ENCODE peak calls at places on chromosomes 16 and 17, in five cellular contexts. Y is CD4-positive, alpha-beta memory T cell; J is H7; Z is thyroid gland; A is ovary. I is an unnamed sample.

GRCh38 chr17:6365187-6365943 is 69.6 kb downstream of the AIPL1 start:
- DNase-seq in Y (no peak), J (no peak), Z (no peak), A (no peak), I (no peak)

GRCh38 chr17:43033947-43034622 is 9.1 kb downstream of the RND2 start:
- DNase-seq in Y (no peak), J (peak), Z (peak), A (no peak), I (no peak)

GRCh38 chr16:56807011-56807675 is 57.9 kb upstream of the SLC12A3 start:
- DNase-seq in J (no peak), A (no peak), Y (no peak), Z (no peak), I (no peak)

GRCh38 chr17:2684549-2684948 is 27.0 kb downstream of the CLUH start:
- DNase-seq in Y (no peak), A (no peak), J (peak), Z (no peak), I (no peak)

GRCh38 chr16:19115148-19116021 is 1.6 kb downstream of the ITPRIPL2 start:
- DNase-seq in J (peak), Y (no peak), Z (peak), A (peak), I (no peak)

GRCh38 chr16:68411086-68411485 is 37.2 kb downstream of the SMPD3 start:
- DNase-seq in Z (no peak), Y (no peak), A (no peak), J (no peak), I (no peak)

GRCh38 chr17:27929990-27930389 is 36.8 kb upstream of the LYRM9 start:
- DNase-seq in Y (no peak), J (no peak), A (no peak), Z (no peak), I (no peak)

GRCh38 chr17:41740506-41740905 is 6.1 kb upstream of the HAP1 start:
- DNase-seq in A (no peak), J (no peak), Z (no peak), Y (no peak), I (no peak)

GRCh38 chr16:89697161-89697615 is 4.3 kb downstream of the SPATA2L start:
- DNase-seq in A (peak), Z (no peak), Y (no peak), J (peak), I (peak)

GRCh38 chr17:48597775-48598631 is 4.4 kb upstream of the HOXB5 start:
- DNase-seq in Z (peak), Y (no peak), A (no peak), J (peak), I (no peak)

GRCh38 chr17:4167786-4168185 is 24.8 kb downstream of the CYB5D2 start:
- DNase-seq in J (no peak), A (no peak), Y (peak), Z (no peak), I (no peak)

GRCh38 chr16:86953631-86954465 is 363.3 kb downstream of the C16orf95 start:
- DNase-seq in A (no peak), Y (no peak), J (peak), Z (no peak), I (no peak)

GRCh38 chr16:86485746-86486145 is 24.6 kb upstream of the FOXF1 start:
- DNase-seq in Z (no peak), Y (no peak), J (no peak), A (no peak), I (no peak)

GRCh38 chr16:28309811-28310311 is 17.5 kb downstream of the SBK1 start:
- DNase-seq in Z (no peak), Y (peak), J (no peak), A (no peak), I (peak)

DNA sequence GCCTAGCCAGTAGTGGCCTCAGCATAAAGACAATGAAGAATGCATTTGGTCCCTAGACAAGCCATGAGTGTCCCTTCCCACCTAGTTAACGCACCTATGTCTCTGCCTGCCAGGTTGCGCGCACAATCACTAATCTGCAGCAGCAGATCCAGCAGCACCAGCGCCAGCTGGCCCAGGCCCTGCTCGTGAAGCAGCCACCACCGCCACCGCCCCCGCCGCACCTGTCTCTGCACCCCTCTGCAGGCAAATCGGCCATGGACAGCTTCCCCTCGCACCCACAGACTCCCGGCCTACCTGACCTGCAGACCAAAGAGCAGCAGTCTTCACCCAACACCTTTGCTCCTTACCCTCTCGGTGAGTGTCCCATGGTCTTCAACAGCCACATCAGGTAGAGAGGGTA is 41.8 kb downstream of the TMC6 start:
- DNase-seq in J (no peak), Z (no peak), Y (no peak), A (no peak), I (peak)
- H3K4me3 ChIP-seq in J (no peak), Z (no peak), Y (no peak), A (no peak), I (no peak)

GRCh38 chr16:71425746-71426068 is 16.1 kb downstream of the TLE7 start:
- DNase-seq in A (no peak), Z (no peak), Y (no peak), J (no peak), I (no peak)
- H3K4me3 ChIP-seq in A (peak), Z (no peak), Y (no peak), J (peak), I (no peak)

DNA sequence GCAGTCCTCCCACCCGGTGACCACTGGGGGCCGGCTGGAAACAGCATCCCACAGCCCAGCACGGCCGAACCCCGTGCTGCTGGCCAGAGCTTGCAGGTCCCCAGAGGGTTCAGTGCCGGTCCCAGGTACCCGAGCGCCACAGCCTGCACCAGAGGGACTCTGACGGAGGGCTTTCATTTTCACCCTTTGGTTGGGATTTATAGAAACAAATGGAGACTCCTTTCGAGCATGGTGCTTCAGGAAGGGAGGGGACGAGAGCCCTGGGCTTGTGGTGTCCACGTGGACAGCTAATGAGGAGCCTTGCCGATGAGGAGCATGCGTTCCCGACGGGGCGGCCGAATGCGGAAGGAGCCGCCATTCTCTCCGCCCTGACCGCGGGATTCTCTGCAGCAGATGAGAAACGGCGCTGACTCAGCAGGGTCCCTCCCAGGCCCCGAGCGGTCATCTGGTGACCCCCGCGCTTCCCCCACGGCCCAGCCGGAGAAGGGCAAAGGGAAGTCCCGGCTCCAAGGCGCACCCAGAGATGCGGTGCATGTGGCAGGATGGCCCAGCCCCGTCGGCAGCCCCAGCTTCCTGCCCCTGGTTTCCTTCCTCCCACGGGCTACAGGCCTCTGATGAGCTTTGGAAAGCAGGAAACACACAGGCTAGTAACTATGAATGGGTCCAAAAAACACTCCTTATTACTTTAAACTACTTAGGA is 9.8 kb downstream of the SLC38A10 start:
- DNase-seq in Z (peak), J (peak), Y (peak), A (no peak), I (peak)
- H3K4me3 ChIP-seq in Z (peak), J (no peak), Y (peak), A (peak), I (no peak)

DNA sequence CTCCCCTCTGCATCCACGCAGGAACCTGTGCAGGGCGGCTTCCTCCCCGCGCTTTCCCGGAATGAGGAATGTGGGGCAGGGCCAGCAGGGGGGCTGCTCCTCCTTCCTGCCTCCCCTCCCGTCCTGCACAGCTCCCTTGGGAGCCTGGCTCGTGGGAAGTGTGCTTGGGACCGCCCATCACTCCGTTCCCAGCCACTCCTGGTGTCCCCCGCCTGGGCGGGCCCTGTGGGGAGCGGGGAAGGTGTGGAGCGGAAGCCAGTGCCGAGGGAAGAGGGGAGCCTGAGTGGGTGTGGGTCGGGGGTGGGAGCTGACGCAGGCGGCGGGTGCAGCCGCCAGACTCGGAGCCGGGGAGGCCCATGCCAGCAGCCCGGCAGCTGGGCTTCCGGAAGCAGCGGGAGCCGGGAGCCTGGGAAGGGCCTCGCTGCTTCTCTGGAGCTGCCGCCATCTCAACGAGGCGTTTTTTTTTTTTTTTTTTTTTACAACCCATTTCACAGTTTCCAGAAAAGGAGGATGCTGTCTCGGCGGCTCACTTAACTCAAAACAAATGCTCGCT is 24.2 kb downstream of the BAHCC1 start:
- DNase-seq in Z (peak), A (peak), Y (no peak), J (peak), I (peak)
- H3K4me3 ChIP-seq in Z (peak), A (peak), Y (no peak), J (peak), I (peak)

GRCh38 chr16:30491744-30492308 is 19.3 kb downstream of the ITGAL start:
- DNase-seq in Y (no peak), A (no peak), J (no peak), Z (peak), I (no peak)
- H3K4me3 ChIP-seq in Y (no peak), A (no peak), J (no peak), Z (no peak), I (no peak)

GRCh38 chr17:75721463-75722011 is 278 bp downstream of the ITGB4 start:
- DNase-seq in Z (peak), Y (no peak), A (no peak), J (no peak), I (no peak)
- H3K4me3 ChIP-seq in Z (peak), Y (no peak), A (peak), J (peak), I (peak)

DNA sequence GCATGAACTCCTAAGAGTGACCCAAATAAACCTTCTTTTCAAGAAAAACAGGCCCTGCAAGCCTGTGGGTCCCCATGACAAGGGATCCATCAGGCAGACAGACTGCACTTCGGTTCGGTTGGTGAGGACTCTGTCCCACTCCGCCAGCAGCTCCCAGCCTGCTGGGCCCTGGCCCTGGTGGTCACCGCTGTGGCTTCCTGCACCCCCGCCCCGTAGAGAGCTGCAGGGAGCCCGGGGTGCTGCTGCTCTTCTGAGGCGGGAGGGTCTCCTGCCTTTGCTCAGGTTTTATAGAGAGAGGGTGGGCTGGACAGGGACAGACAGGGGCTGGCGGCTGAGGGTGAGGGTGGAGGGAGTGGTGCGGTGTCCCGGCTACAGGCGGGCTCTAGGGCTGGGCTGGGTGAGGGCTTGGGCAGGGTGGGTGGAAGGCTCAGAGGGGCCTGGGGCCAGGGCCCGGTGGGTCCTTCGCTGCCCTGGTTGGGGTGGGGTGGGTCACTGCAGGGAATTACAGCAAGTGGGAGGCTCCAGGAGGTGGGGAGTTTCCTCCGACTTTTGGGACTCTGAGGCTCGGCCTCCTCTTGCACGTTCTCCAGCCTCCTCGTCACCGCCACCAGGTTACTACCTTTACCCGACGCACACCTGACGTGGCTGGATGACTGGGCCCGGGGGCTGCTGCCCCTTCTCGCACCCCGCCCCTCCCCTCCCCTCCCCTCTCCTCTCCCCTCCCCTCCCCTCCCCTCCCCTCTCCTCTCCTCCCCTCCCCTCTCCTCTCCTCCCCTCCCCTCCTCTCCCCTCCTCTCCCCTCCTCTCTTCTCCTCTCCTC is 90.2 kb upstream of the CBX4 start:
- DNase-seq in Z (no peak), J (peak), A (no peak), Y (no peak), I (peak)
- H3K4me3 ChIP-seq in Z (no peak), J (no peak), A (no peak), Y (no peak), I (peak)

GRCh38 chr17:36920032-36921000 is 17.0 kb upstream of the LHX1 start:
- DNase-seq in Z (no peak), A (no peak), J (peak), Y (no peak), I (no peak)
- H3K4me3 ChIP-seq in Z (no peak), A (no peak), J (no peak), Y (no peak), I (no peak)